ENCODE peak calls at places on chromosomes 16 and 17, in four cellular contexts. P, V, U and S are unnamed samples.

GRCh38 chr16:75080205-75081029 is 36.2 kb downstream of the LDHD start:
- DNase-seq in P (peak), V (no peak), U (no peak), S (no peak)

GRCh38 chr17:8382052-8382879 is 727 bp downstream of the RPL26 start:
- DNase-seq in P (peak), V (peak), U (no peak), S (no peak)

GRCh38 chr16:10584956-10585561 is 4.7 kb upstream of the EMP2 start:
- DNase-seq in P (peak), V (no peak), U (no peak), S (no peak)

GRCh38 chr16:84041881-84042280 is 714 bp downstream of the SLC38A8 start:
- DNase-seq in P (no peak), V (no peak), U (no peak), S (no peak)

GRCh38 chr16:49701867-49702494 is 153.9 kb downstream of the ZNF423 start:
- DNase-seq in P (peak), V (no peak), U (no peak), S (no peak)

GRCh38 chr17:80264048-80264792 is 3.6 kb downstream of the RNF213 start:
- DNase-seq in P (no peak), V (peak), U (no peak), S (no peak)

GRCh38 chr17:50955160-50955559 is 89.0 kb upstream of the TOB1 start:
- DNase-seq in P (no peak), V (no peak), U (no peak), S (no peak)

GRCh38 chr16:72783716-72784320 is 264.1 kb downstream of the ZFHX3 start:
- DNase-seq in P (peak), V (no peak), U (no peak), S (peak)

GRCh38 chr16:6667393-6667792 is 665.3 kb upstream of the RBFOX1 start:
- DNase-seq in P (no peak), V (no peak), U (no peak), S (no peak)

GRCh38 chr17:48497103-48497502 is 33.7 kb downstream of the HOXB1 start:
- DNase-seq in P (no peak), V (no peak), U (no peak), S (peak)

GRCh38 chr17:45575126-45575885 is 84.8 kb upstream of the PLEKHM1 start:
- DNase-seq in P (no peak), V (no peak), U (peak), S (no peak)